ENCODE peak calls at places on chromosome 11, in four cellular contexts. J is GM23248, V is PC-3, D is HCT116. Z is an unnamed sample. For H3K36me3, the result is how much of the 10 kb centered on the place peaks cover.

GRCh38 chr11:106072804-106073203 is 4.3 kb downstream of the KBTBD3 start:
- DNase-seq in V (no peak), J (no peak), D (no peak), Z (no peak)

GRCh38 chr11:13434247-13435205 is 28.5 kb downstream of the BTBD10 start:
- DNase-seq in D (no peak), V (no peak), J (no peak), Z (no peak)

GRCh38 chr11:22566293-22566692 is 59.3 kb downstream of the FANCF start:
- DNase-seq in V (no peak), J (no peak), D (no peak), Z (no peak)

GRCh38 chr11:134409552-134410429 is 2.3 kb downstream of the B3GAT1 start:
- DNase-seq in J (no peak), D (no peak), V (no peak), Z (no peak)

GRCh38 chr11:10716122-10716521 is 22.6 kb upstream of the IRAG1 start:
- DNase-seq in V (peak), D (no peak), J (peak), Z (no peak)

GRCh38 chr11:96486890-96487633 is 97.2 kb downstream of the JRKL start:
- DNase-seq in J (peak), V (peak), D (no peak), Z (no peak)

GRCh38 chr11:10617551-10617950 is 49.1 kb upstream of the LYVE1 start:
- DNase-seq in D (no peak), J (no peak), V (no peak), Z (no peak)

GRCh38 chr11:120564573-120565301 is 53.2 kb downstream of the GRIK4 start:
- DNase-seq in J (peak), V (no peak), D (no peak), Z (no peak)

GRCh38 chr11:8671651-8672062 is 10.8 kb downstream of the TRIM66 start:
- DNase-seq in V (no peak), J (no peak), D (no peak), Z (no peak)

GRCh38 chr11:8338138-8338537 is 74.5 kb upstream of the LMO1 start:
- DNase-seq in V (peak), J (peak), D (peak), Z (no peak)

GRCh38 chr11:15742626-15743243 is 613.6 kb downstream of the SOX6 start:
- DNase-seq in V (no peak), D (no peak), J (no peak), Z (no peak)

GRCh38 chr11:3952715-3953114 is 97.3 kb downstream of the STIM1 start:
- DNase-seq in J (no peak), V (no peak), D (no peak), Z (no peak)

GRCh38 chr11:76600124-76600655 is 70.4 kb downstream of the LRRC32 start:
- DNase-seq in J (no peak), V (no peak), D (no peak), Z (no peak)

GRCh38 chr11:71391352-71391751 is 56.8 kb downstream of the DHCR7 start:
- DNase-seq in V (no peak), D (no peak), J (no peak), Z (no peak)

GRCh38 chr11:78212586-78213371 is 24.1 kb downstream of the USP35 start:
- DNase-seq in V (no peak), J (peak), D (no peak), Z (no peak)

GRCh38 chr11:93783362-93783761 is 720 bp upstream of the MED17 start:
- DNase-seq in D (no peak), J (no peak), V (no peak), Z (no peak)

GRCh38 chr11:114397349-114397982 is 2.8 kb downstream of the C11orf71 start:
- DNase-seq in V (peak), J (no peak), D (no peak), Z (no peak)

GRCh38 chr11:37502202-37502601 is 904.2 kb upstream of the RAG2 start:
- DNase-seq in J (no peak), V (no peak), D (no peak), Z (no peak)

GRCh38 chr11:563066-563811 is 2.5 kb downstream of the RASSF7 start:
- DNase-seq in J (no peak), D (no peak), V (no peak), Z (no peak)

GRCh38 chr11:104581246-104581980 is 316.8 kb downstream of the CASP12 start:
- DNase-seq in D (no peak), J (no peak), V (peak), Z (no peak)

GRCh38 chr11:10050561-10050960 is 243.5 kb downstream of the SBF2 start:
- DNase-seq in J (peak), V (peak), D (no peak), Z (no peak)

GRCh38 chr11:15707971-15708370 is 593.2 kb downstream of the INSC start:
- DNase-seq in J (no peak), V (peak), D (no peak), Z (no peak)

GRCh38 chr11:89477175-89477574 is 14.0 kb downstream of the NOX4 start:
- DNase-seq in D (peak), V (peak), J (no peak), Z (no peak)

GRCh38 chr11:63518548-63518947 is 12.7 kb downstream of the LGALS12 start:
- DNase-seq in J (peak), D (no peak), V (peak), Z (no peak)

GRCh38 chr11:23903044-23903704 is 593.7 kb upstream of the LUZP2 start:
- DNase-seq in J (peak), V (peak), D (no peak), Z (peak)

GRCh38 chr11:32947985-32948384 is 55.4 kb downstream of the QSER1 start:
- DNase-seq in J (no peak), D (no peak), V (no peak), Z (no peak)

GRCh38 chr11:1231396-1232327 is 8.8 kb downstream of the MUC5B start:
- DNase-seq in V (no peak), D (no peak), J (no peak), Z (no peak)

GRCh38 chr11:44959064-44959463 is 8.4 kb upstream of the TP53I11 start:
- DNase-seq in V (no peak), D (no peak), J (no peak), Z (no peak)

GRCh38 chr11:117239295-117239694 is 6.8 kb downstream of the RNF214 start:
- DNase-seq in J (peak), D (no peak), V (peak), Z (no peak)

GRCh38 chr11:8792636-8793035 is 110.0 kb downstream of the RPL27A start:
- DNase-seq in J (no peak), D (no peak), V (no peak), Z (no peak)

GRCh38 chr11:14118047-14118446 is 155.5 kb downstream of the SPON1 start:
- DNase-seq in V (no peak), D (no peak), J (no peak), Z (no peak)

GRCh38 chr11:96267490-96268010 is 75.4 kb downstream of the MAML2 start:
- DNase-seq in V (no peak), D (no peak), J (no peak), Z (no peak)

GRCh38 chr11:123392813-123393212 is 37.3 kb upstream of the GRAMD1B start:
- DNase-seq in J (no peak), V (no peak), D (no peak), Z (no peak)

GRCh38 chr11:126118806-126119205 is 56.1 kb upstream of the CDON start:
- DNase-seq in D (no peak), J (no peak), V (no peak), Z (no peak)

GRCh38 chr11:95592455-95592854 is 197.1 kb downstream of the FAM76B start:
- DNase-seq in D (no peak), J (no peak), V (no peak), Z (no peak)

GRCh38 chr11:8247312-8247711 is 16.4 kb downstream of the LMO1 start:
- DNase-seq in D (no peak), J (peak), V (peak), Z (no peak)

GRCh38 chr11:15757299-15757698 is 599.0 kb downstream of the SOX6 start:
- DNase-seq in J (no peak), V (no peak), D (no peak), Z (no peak)

DNA sequence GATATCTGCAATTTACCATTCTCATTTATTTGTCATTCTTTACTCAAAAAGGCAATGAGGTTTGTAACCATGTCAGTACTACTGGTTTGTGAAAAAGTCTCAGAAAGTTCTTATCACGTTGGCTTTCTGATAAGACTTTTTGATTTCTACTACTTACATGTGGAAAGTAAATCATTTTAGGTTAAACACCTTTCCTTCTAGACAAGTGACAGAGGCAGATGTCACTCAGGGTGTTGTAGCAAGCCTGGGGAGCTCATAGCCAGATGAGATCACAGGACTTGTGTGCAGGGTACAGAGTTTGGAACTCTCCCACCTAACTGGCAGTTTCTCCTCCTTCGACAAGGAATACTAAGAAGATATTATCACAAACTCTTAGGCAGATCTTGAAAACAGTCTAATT is 49.3 kb upstream of the PICALM start:
- DNase-seq in V (no peak), D (no peak), J (no peak), Z (no peak)
- H3K4me2 ChIP-seq in V (no peak), D (no peak), J (no peak), Z (no peak)

GRCh38 chr11:65599955-65600246 is 4.3 kb upstream of the KCNK7 start:
- DNase-seq in J (no peak), V (no peak), D (no peak), Z (no peak)
- H3K36me3 ChIP-seq in J (under half), V (under half), D (under half), Z (under half)

DNA sequence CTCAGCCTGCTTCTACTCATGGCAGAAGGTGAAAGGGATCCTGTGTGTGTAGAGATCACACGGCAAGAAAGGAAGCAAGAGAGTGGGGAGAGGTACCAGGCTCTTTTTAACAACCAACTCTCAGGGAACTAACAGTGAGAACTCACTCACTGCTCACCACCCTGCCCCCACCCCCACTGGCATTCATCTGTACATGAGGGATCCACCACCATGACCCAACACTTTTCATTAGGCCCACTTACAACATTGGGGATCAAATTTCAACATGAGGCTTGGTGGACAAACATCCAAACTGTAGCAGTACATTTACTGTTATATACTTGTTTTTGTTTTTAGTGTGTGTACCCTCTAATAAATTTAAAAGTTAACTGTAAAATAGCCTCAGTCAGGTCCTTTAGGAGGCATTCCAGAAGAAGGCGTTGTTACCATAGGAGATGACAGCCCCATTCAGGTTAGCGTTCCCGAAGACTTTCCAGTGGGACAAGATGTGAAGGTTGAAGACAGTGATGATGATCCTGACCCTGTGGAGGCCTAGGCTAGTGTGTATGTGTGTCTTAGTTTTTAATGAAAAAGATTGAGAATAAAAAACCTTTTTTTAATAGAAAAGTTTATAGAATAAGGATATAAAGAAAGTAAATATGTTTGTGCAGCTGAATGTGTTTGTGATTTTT is 11.3 kb downstream of the CUL5 start:
- DNase-seq in V (no peak), D (no peak), J (peak), Z (no peak)
- H3K4me2 ChIP-seq in V (no peak), D (no peak), J (no peak), Z (no peak)

DNA sequence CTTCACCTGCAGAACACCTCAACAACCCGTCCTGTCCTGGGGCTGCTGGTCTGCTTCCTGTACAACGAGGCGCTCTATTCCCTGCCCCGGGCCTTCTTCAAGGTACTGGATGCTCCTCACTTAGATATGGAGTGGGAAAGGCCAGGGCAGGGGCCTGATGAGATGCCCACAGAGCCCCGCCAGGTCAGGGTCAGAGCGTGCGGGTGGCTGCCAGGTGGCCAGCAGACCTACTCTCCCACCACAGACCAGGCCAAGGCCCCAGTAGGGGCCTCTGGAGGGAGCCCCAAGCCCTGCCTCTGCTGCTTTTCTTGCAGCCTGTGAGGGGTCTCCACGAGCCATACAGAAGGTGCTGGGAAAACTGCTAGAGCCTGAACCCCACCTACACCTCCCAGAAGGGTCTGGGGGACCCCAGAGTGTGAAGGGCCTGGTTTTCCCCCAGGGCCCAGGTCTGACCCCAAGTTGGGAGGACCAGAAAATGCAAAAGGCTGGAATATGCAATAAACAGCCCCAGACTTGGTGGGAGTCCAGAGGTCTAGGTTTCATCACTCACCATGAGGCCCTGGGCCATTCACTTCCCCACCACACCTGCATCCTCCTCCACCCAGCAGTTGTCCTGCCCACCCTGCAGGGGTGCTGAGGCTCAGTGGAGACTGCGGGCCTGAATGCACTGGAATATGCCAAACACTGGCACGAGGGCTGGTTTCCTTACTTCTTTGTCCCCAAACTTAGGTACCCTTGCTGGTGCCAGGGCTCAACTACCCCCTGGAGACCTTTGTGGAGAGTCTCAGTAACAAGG is 14.7 kb downstream of the ZDHHC24 start:
- DNase-seq in D (no peak), V (no peak), J (no peak), Z (no peak)
- H3K36me3 ChIP-seq in D (under half), V (under half), J (under half), Z (under half)

GRCh38 chr11:19905280-19905853 is 192.7 kb downstream of the NAV2 start:
- DNase-seq in D (peak), V (peak), J (peak), Z (no peak)
- H3K4me2 ChIP-seq in D (no peak), V (no peak), J (no peak), Z (no peak)

GRCh38 chr11:31799794-31800397 is 11.2 kb downstream of the PAX6 start:
- DNase-seq in D (no peak), J (no peak), V (no peak), Z (no peak)

GRCh38 chr11:31797227-31798056 is 13.7 kb downstream of the PAX6 start:
- DNase-seq in D (no peak), J (no peak), V (no peak), Z (no peak)

GRCh38 chr11:31799036-31799793 is 11.9 kb downstream of the PAX6 start:
- DNase-seq in D (no peak), V (no peak), J (no peak), Z (no peak)

GRCh38 chr11:31796523-31797226 is 14.4 kb downstream of the PAX6 start:
- DNase-seq in V (no peak), D (no peak), J (no peak), Z (no peak)

GRCh38 chr11:31798057-31799035 is 12.8 kb downstream of the PAX6 start:
- DNase-seq in J (peak), D (no peak), V (no peak), Z (no peak)
- H3K36me3 ChIP-seq in J (under half), D (under half), V (under half), Z (under half)

DNA sequence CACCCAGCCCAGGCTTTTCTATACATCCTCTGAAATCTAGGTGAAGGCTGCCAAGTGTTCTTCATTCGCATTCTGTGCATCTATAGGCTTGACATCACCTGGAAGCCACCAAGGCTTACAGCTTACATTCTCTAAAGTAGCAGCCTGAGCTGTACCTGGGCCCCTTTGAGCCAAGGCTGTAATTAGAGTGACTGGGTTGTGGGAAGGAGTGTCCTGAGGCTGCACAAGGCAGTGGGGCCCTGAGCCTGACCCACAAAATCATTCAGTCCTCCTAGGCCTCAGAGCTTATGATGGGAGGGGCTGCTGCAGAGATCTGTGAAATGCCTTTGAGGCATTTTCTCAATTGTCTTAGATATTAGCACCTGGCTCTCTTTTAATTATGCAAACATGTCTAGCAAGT is 33.0 kb upstream of the RDX start:
- DNase-seq in J (no peak), D (no peak), V (no peak), Z (no peak)
- H3K4me2 ChIP-seq in J (no peak), D (peak), V (no peak), Z (no peak)

GRCh38 chr11:12125609-12126149 is 15.3 kb downstream of the MICAL2 start:
- DNase-seq in V (peak), D (peak), J (peak), Z (no peak)
- H3K36me3 ChIP-seq in V (under half), D (under half), J (under half), Z (half or more)

GRCh38 chr11:19935507-19935906 is 222.9 kb downstream of the NAV2 start:
- DNase-seq in J (peak), V (peak), D (no peak), Z (no peak)
- H3K4me2 ChIP-seq in J (peak), V (peak), D (no peak), Z (no peak)